ENCODE peak calls at places on chromosomes 4 and X, in six cellular contexts. One of them, this sample, is unnamed.
A peak's percentile ranks its signal among the peaks of the same experiment; 100 is the strongest.

GRCh38 chrX:130158311-130158710 is 7.3 kb downstream of the AIFM1 start:
- DNase-seq in body of pancreas: no peak
- DNase-seq in fibroblast of mammary gland: no peak
- DNase-seq in glutamatergic neuron: peak; percentile 11
- DNase-seq in H4: no peak
- DNase-seq in B cell: no peak
- DNase-seq in this sample: no peak

GRCh38 chr4:173001571-173001970 is 167.0 kb upstream of the GALNT7 start:
- DNase-seq in body of pancreas: no peak
- DNase-seq in fibroblast of mammary gland: peak; percentile 87
- DNase-seq in glutamatergic neuron: no peak
- DNase-seq in H4: peak; percentile 75
- DNase-seq in B cell: no peak
- DNase-seq in this sample: no peak

GRCh38 chr4:6694177-6694901 is 661 bp downstream of the S100P start:
- DNase-seq in body of pancreas: no peak
- DNase-seq in fibroblast of mammary gland: no peak
- DNase-seq in glutamatergic neuron: no peak
- DNase-seq in H4: no peak
- DNase-seq in B cell: no peak
- DNase-seq in this sample: no peak

GRCh38 chrX:145190801-145191389 is 56.4 kb upstream of the SPANXN1 start:
- DNase-seq in body of pancreas: no peak
- DNase-seq in fibroblast of mammary gland: peak; percentile 3
- DNase-seq in glutamatergic neuron: no peak
- DNase-seq in H4: peak; percentile 7
- DNase-seq in B cell: no peak
- DNase-seq in this sample: no peak

GRCh38 chrX:45621356-45622041 is 420.8 kb upstream of the DIPK2B start:
- DNase-seq in body of pancreas: no peak
- DNase-seq in fibroblast of mammary gland: peak; percentile 93
- DNase-seq in glutamatergic neuron: no peak
- DNase-seq in H4: peak; percentile 68
- DNase-seq in B cell: no peak
- DNase-seq in this sample: no peak

GRCh38 chrX:1531106-1531890 is 5.7 kb downstream of the P2RY8 start:
- DNase-seq in body of pancreas: no peak
- DNase-seq in fibroblast of mammary gland: no peak
- DNase-seq in glutamatergic neuron: no peak
- DNase-seq in H4: no peak
- DNase-seq in B cell: no peak
- DNase-seq in this sample: peak; percentile 5

GRCh38 chr4:10025230-10025806 is 4.0 kb upstream of the SLC2A9 start:
- DNase-seq in body of pancreas: no peak
- DNase-seq in fibroblast of mammary gland: no peak
- DNase-seq in glutamatergic neuron: no peak
- DNase-seq in H4: no peak
- DNase-seq in B cell: no peak
- DNase-seq in this sample: no peak

GRCh38 chrX:26262121-26262523 is 46.2 kb downstream of the MAGEB5 start:
- DNase-seq in body of pancreas: no peak
- DNase-seq in fibroblast of mammary gland: peak; percentile 1
- DNase-seq in glutamatergic neuron: no peak
- DNase-seq in H4: no peak
- DNase-seq in B cell: no peak
- DNase-seq in this sample: no peak

GRCh38 chr4:61666248-61666647 is 466.1 kb downstream of the ADGRL3 start:
- DNase-seq in body of pancreas: no peak
- DNase-seq in fibroblast of mammary gland: no peak
- DNase-seq in glutamatergic neuron: no peak
- DNase-seq in H4: no peak
- DNase-seq in B cell: no peak
- DNase-seq in this sample: no peak

GRCh38 chr4:38625508-38625907 is 38.5 kb upstream of the KLF3 start:
- DNase-seq in body of pancreas: no peak
- DNase-seq in fibroblast of mammary gland: no peak
- DNase-seq in glutamatergic neuron: no peak
- DNase-seq in H4: no peak
- DNase-seq in B cell: no peak
- DNase-seq in this sample: no peak

GRCh38 chr4:53622739-53623151 is 31.5 kb upstream of the LNX1 start:
- DNase-seq in body of pancreas: no peak
- DNase-seq in fibroblast of mammary gland: peak; percentile 96
- DNase-seq in glutamatergic neuron: no peak
- DNase-seq in H4: no peak
- DNase-seq in B cell: no peak
- DNase-seq in this sample: no peak

GRCh38 chr4:70778888-70779422 is 57.2 kb downstream of the RUFY3 start:
- DNase-seq in body of pancreas: no peak
- DNase-seq in fibroblast of mammary gland: peak; percentile 13
- DNase-seq in glutamatergic neuron: no peak
- DNase-seq in H4: peak; percentile 71
- DNase-seq in B cell: no peak
- DNase-seq in this sample: peak; percentile 56

GRCh38 chrX:2794336-2794735 is 34.4 kb upstream of the GYG2 start:
- DNase-seq in body of pancreas: no peak
- DNase-seq in fibroblast of mammary gland: no peak
- DNase-seq in glutamatergic neuron: no peak
- DNase-seq in H4: no peak
- DNase-seq in B cell: no peak
- DNase-seq in this sample: no peak

GRCh38 chr4:23889814-23890269 is at the start of gene PPARGC1A:
- DNase-seq in body of pancreas: peak; percentile 47
- DNase-seq in fibroblast of mammary gland: peak; percentile 62
- DNase-seq in glutamatergic neuron: no peak
- DNase-seq in H4: peak; percentile 71
- DNase-seq in B cell: no peak
- DNase-seq in this sample: peak; percentile 85

GRCh38 chr4:150385606-150386005 is 196.3 kb upstream of the MAB21L2 start:
- DNase-seq in body of pancreas: no peak
- DNase-seq in fibroblast of mammary gland: peak; percentile 96
- DNase-seq in glutamatergic neuron: no peak
- DNase-seq in H4: peak; percentile 91
- DNase-seq in B cell: no peak
- DNase-seq in this sample: no peak

This sample was measured in mucosa of gallbladder.